ENCODE peak calls at places on chromosomes 16 and 17, in six cellular contexts. Q is trophoblast cell, W is IMR-90, R is neuronal stem cell, K is H1, A is H9. L is an unnamed sample.
A peak's percentile ranks its signal among the peaks of the same experiment; 100 is the strongest.

GRCh38 chr16:89048087-89048729 is 45.4 kb upstream of the ACSF3 start:
- DNase-seq in Q (no peak), W (no peak), R (no peak), K (no peak), A (no peak), L (no peak)

GRCh38 chr16:74732951-74733350 is 32.3 kb upstream of the MLKL start:
- DNase-seq in Q (no peak), W (no peak), R (no peak), K (no peak), A (peak; percentile 24), L (no peak)

GRCh38 chr17:57518587-57519118 is 226.4 kb downstream of the CCDC182 start:
- DNase-seq in Q (peak; percentile 53), W (no peak), R (no peak), K (no peak), A (no peak), L (peak; percentile 84)

GRCh38 chr16:89574681-89575246 is 794 bp upstream of the CPNE7 start:
- DNase-seq in Q (peak; percentile 62), W (peak; percentile 61), R (no peak), K (no peak), A (peak; percentile 85), L (peak; percentile 80)

GRCh38 chr17:34974794-34975428 is 5.4 kb upstream of the LIG3 start:
- DNase-seq in Q (peak; percentile 77), W (no peak), R (no peak), K (no peak), A (no peak), L (no peak)

GRCh38 chr16:81458827-81459598 is 14.4 kb downstream of the CMIP start:
- DNase-seq in Q (no peak), W (no peak), R (no peak), K (no peak), A (no peak), L (no peak)

GRCh38 chr17:74332763-74333220 is 6.8 kb downstream of the KIF19 start:
- DNase-seq in Q (no peak), W (no peak), R (no peak), K (no peak), A (no peak), L (no peak)

GRCh38 chr17:4585203-4585939 is 1.0 kb downstream of the SMTNL2 start:
- DNase-seq in Q (no peak), W (no peak), R (no peak), K (no peak), A (no peak), L (no peak)

GRCh38 chr17:83152745-83153611 is 73.6 kb downstream of the METRNL start:
- DNase-seq in Q (peak; percentile 12), W (no peak), R (no peak), K (no peak), A (peak; percentile 29), L (no peak)

GRCh38 chr17:7839199-7839889 is 5.3 kb downstream of the KDM6B start:
- DNase-seq in Q (peak; percentile 53), W (no peak), R (no peak), K (no peak), A (no peak), L (peak; percentile 36)

GRCh38 chr16:48366165-48367093 is 18.8 kb downstream of the SIAH1 start:
- DNase-seq in Q (peak; percentile 42), W (peak; percentile 90), R (no peak), K (no peak), A (peak; percentile 56), L (peak; percentile 90)

GRCh38 chr16:12410842-12411490 is 392.7 kb downstream of the CPPED1 start:
- DNase-seq in Q (peak; percentile 11), W (no peak), R (no peak), K (no peak), A (no peak), L (no peak)

GRCh38 chr17:74361613-74362391 is at the start of gene BTBD17:
- DNase-seq in Q (peak; percentile 22), W (no peak), R (peak; percentile 91), K (no peak), A (peak; percentile 95), L (no peak)

GRCh38 chr17:77852666-77853207 is 105.8 kb upstream of the TNRC6C start:
- DNase-seq in Q (no peak), W (no peak), R (no peak), K (no peak), A (no peak), L (no peak)

GRCh38 chr16:88015806-88016140 is 64.5 kb downstream of the BANP start:
- DNase-seq in Q (no peak), W (no peak), R (no peak), K (no peak), A (no peak), L (no peak)

GRCh38 chr16:5036228-5037156 is 2.8 kb upstream of the NAGPA start:
- DNase-seq in Q (no peak), W (no peak), R (no peak), K (no peak), A (peak; percentile 81), L (peak; percentile 9)

GRCh38 chr17:32117399-32117798 is 24.9 kb upstream of the RHOT1 start:
- DNase-seq in Q (peak; percentile 22), W (no peak), R (no peak), K (no peak), A (no peak), L (no peak)

GRCh38 chr17:32120086-32120485 is 22.2 kb upstream of the RHOT1 start:
- DNase-seq in Q (no peak), W (no peak), R (no peak), K (no peak), A (peak; percentile 28), L (no peak)

GRCh38 chr17:32114536-32114935 is 27.8 kb upstream of the RHOT1 start:
- DNase-seq in Q (no peak), W (no peak), R (no peak), K (no peak), A (no peak), L (no peak)

GRCh38 chr17:32116937-32117336 is 25.4 kb upstream of the RHOT1 start:
- DNase-seq in Q (no peak), W (no peak), R (no peak), K (no peak), A (no peak), L (no peak)

DNA sequence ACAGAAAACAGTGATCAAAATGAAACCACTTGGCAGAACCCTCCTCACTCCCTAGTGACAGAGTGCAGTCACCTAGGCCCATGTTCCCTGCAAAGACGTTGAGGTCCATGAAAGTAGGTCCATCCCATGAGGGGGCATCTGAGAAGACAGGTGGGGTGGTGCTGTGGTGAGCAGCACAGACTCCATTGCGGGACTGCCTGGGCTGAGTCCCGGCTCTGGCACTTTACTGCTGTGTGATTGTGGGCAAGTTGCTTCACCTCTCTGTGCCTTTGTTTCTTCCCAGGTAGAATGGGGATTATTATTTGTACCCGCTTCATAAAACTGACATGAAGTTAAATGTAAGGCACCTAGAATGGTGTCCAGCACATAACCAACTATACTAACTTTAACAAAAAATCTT is 23.5 kb upstream of the RHOT1 start:
- DNase-seq in Q (no peak), W (no peak), R (no peak), K (no peak), A (no peak), L (no peak)
- H3K4ac ChIP-seq in Q (no peak overlapping the region), W (no peak overlapping the region), R (no peak overlapping the region), K (no peak overlapping the region), A (no peak overlapping the region), L (no peak overlapping the region)

DNA sequence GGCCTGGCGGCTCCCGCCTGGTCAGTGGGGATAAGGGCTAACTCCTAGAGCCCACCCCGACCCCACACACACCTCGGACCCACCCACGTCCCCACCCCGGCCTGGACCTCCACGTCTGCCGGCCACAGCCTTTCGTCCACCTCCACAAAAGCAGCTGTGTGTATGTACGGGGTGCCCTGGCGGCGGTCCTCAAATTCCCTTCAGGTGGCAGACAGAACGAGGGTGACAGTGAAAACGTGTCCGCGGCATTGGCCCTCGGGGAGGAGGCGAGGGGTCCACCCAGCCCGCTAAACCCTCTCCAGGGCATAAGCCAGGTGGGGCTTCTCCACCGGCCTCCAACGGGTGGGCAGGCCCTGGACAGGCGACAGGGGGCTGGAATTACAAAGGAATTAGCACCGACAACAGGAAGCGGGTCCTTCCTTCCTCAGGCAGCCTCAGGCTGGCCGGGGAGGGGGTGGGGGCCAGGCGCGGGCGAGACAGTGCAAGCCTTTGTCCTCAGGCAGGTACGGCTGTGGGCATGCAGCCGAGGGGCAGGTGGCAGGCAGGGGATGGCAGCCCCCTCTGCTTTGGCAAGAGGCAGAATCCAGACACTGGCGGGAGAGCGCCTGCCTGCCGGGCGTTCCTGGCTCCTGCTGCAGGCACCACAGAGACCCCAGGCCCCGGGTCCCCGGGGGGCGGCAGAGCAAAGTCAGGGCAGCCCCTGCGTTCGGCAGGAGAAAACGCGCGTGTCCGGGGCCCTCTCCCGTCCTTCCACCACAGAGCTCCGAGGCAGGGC is 12.3 kb upstream of the PITPNA start:
- DNase-seq in Q (peak; percentile 25), W (no peak), R (no peak), K (no peak), A (peak; percentile 90), L (no peak)
- H3K27ac ChIP-seq in Q (no peak overlapping the region), W (no peak overlapping the region), R (no peak overlapping the region), K (peak overlapping the region; percentile 13), A (no peak overlapping the region), L (no peak overlapping the region)

GRCh38 chr17:49107211-49107557 is 25.4 kb upstream of the B4GALNT2 start:
- DNase-seq in Q (no peak), W (no peak), R (no peak), K (no peak), A (no peak), L (no peak)
- H3K9me3 ChIP-seq in Q (no peaks in the 10 kb centered on the region), W (no peaks in the 10 kb centered on the region), R (no peaks in the 10 kb centered on the region), K (no peaks in the 10 kb centered on the region), A (no peaks in the 10 kb centered on the region), L (no peaks in the 10 kb centered on the region)

GRCh38 chr16:56588781-56589140 is 567 bp upstream of the MT3 start:
- DNase-seq in Q (no peak), W (no peak), R (no peak), K (no peak), A (no peak), L (no peak)

GRCh38 chr16:56583351-56583910 is 5.9 kb upstream of the MT3 start:
- DNase-seq in Q (no peak), W (no peak), R (no peak), K (no peak), A (no peak), L (no peak)

GRCh38 chr16:56589141-56590039 is at the start of gene MT3:
- DNase-seq in Q (peak; percentile 47), W (no peak), R (no peak), K (no peak), A (peak; percentile 74), L (no peak)

GRCh38 chr16:56580391-56581048 is 8.8 kb upstream of the MT3 start:
- DNase-seq in Q (no peak), W (no peak), R (no peak), K (no peak), A (no peak), L (no peak)

GRCh38 chr16:56584276-56584675 is 5.1 kb upstream of the MT3 start:
- DNase-seq in Q (no peak), W (no peak), R (no peak), K (no peak), A (no peak), L (no peak)
- H3K4ac ChIP-seq in Q (no peak overlapping the region), W (no peak overlapping the region), R (no peak overlapping the region), K (no peak overlapping the region), A (no peak overlapping the region), L (no peak overlapping the region)

DNA sequence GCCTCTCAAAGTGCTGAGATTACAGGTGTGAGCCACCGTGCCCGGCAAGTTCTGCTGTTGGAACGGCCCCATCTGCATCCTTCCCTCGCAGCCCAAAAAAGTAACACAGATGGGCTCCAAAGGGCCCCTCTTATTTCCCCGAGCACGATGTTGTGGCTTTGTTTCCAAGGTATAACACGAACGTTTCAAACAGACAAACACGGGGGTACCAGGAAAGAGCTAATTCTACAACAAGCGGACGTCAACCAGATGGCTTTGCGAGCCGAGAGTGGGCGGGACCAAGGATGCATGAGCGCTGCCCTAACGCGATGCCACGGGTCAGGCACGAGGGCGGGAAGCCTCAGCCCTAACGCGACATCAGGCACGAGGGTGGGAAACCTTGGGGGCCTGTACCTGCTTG is 24.3 kb downstream of the UNKL start:
- DNase-seq in Q (no peak), W (no peak), R (no peak), K (no peak), A (no peak), L (no peak)
- H3K27ac ChIP-seq in Q (no peak overlapping the region), W (no peak overlapping the region), R (no peak overlapping the region), K (no peak overlapping the region), A (no peak overlapping the region), L (no peak overlapping the region)